ENCODE peak calls at places on chromosome 4, in seven cellular contexts. V is mesendoderm, U is IMR-90, K is H9, D is neuronal stem cell, O is H1, H is trophoblast cell. N is an unnamed sample.

GRCh38 chr4:175970072-175970471 is 95.6 kb upstream of the WDR17 start:
- DNase-seq in K (no peak), H (no peak), O (no peak), V (no peak), D (no peak), U (no peak), N (no peak)

GRCh38 chr4:31234494-31234893 is 514.3 kb downstream of the PCDH7 start:
- DNase-seq in V (peak), H (no peak), U (no peak), O (no peak), K (peak), D (no peak), N (no peak)

GRCh38 chr4:66574145-66574978 is 904.1 kb upstream of the EPHA5 start:
- DNase-seq in U (peak), D (no peak), O (no peak), V (no peak), K (peak), H (no peak), N (peak)

GRCh38 chr4:7808752-7809151 is 130.9 kb downstream of the AFAP1 start:
- DNase-seq in H (no peak), V (no peak), D (no peak), U (peak), K (no peak), O (no peak), N (peak)

GRCh38 chr4:165751882-165752281 is 121.2 kb upstream of the TLL1 start:
- DNase-seq in H (no peak), K (no peak), O (no peak), D (no peak), V (no peak), U (no peak), N (no peak)

GRCh38 chr4:11098461-11098860 is 330.2 kb downstream of the HS3ST1 start:
- DNase-seq in V (no peak), H (no peak), O (no peak), K (no peak), U (no peak), D (no peak), N (no peak)

GRCh38 chr4:26372525-26373172 is 51.8 kb downstream of the RBPJ start:
- DNase-seq in V (peak), H (no peak), U (peak), D (no peak), K (no peak), O (no peak), N (peak)

GRCh38 chr4:627751-628150 is 2.4 kb downstream of the PDE6B start:
- DNase-seq in K (peak), H (no peak), O (no peak), D (no peak), V (no peak), U (no peak), N (no peak)

GRCh38 chr4:36322921-36323354 is 41.5 kb downstream of the DTHD1 start:
- DNase-seq in K (no peak), O (no peak), D (no peak), U (no peak), V (no peak), H (no peak), N (no peak)

GRCh38 chr4:3062466-3062865 is 11.9 kb downstream of the HTT-AS start:
- DNase-seq in U (peak), D (no peak), K (no peak), H (no peak), O (no peak), V (no peak), N (peak)

GRCh38 chr4:187666634-187667033 is 328.9 kb upstream of the ZFP42 start:
- DNase-seq in V (no peak), K (no peak), U (peak), O (no peak), D (no peak), H (no peak), N (peak)

GRCh38 chr4:175271010-175271630 is 353.0 kb downstream of the ADAM29 start:
- DNase-seq in U (no peak), D (no peak), K (no peak), H (no peak), O (no peak), V (no peak), N (no peak)

GRCh38 chr4:47662975-47663374 is 174.9 kb downstream of the CORIN start:
- DNase-seq in O (no peak), V (peak), H (peak), K (no peak), D (no peak), U (no peak), N (no peak)

GRCh38 chr4:155442267-155443105 is 65.7 kb upstream of the MAP9 start:
- DNase-seq in V (peak), U (peak), H (peak), K (peak), O (peak), D (peak), N (peak)

GRCh38 chr4:112975567-112976355 is 73.7 kb upstream of the ANK2 start:
- DNase-seq in D (no peak), U (no peak), H (peak), V (no peak), K (no peak), O (no peak), N (no peak)

GRCh38 chr4:56907489-56908205 is at the start of gene REST:
- DNase-seq in K (peak), D (peak), H (peak), V (peak), O (peak), U (peak), N (peak)

GRCh38 chr4:39814403-39815185 is 116.7 kb downstream of the UBE2K start:
- DNase-seq in H (peak), D (no peak), U (peak), O (no peak), V (peak), K (no peak), N (peak)

GRCh38 chr4:66655505-66655904 is 889.8 kb downstream of the CENPC start:
- DNase-seq in D (no peak), U (no peak), O (no peak), V (no peak), H (no peak), K (no peak), N (no peak)

GRCh38 chr4:147782087-147782781 is 50.3 kb downstream of the ARHGAP10 start:
- DNase-seq in O (no peak), U (peak), D (no peak), V (no peak), K (no peak), H (peak), N (peak)

GRCh38 chr4:33837043-33837442 is 2407.3 kb downstream of the ARAP2 start:
- DNase-seq in V (peak), K (no peak), H (peak), D (no peak), O (no peak), U (peak), N (peak)

GRCh38 chr4:118751634-118752293 is 66.6 kb downstream of the METTL14 start:
- DNase-seq in H (no peak), U (peak), D (no peak), V (no peak), O (no peak), K (no peak), N (no peak)

GRCh38 chr4:169668069-169668721 is 47.8 kb downstream of the CLCN3 start:
- DNase-seq in H (no peak), U (no peak), D (no peak), O (no peak), V (no peak), K (no peak), N (no peak)

DNA sequence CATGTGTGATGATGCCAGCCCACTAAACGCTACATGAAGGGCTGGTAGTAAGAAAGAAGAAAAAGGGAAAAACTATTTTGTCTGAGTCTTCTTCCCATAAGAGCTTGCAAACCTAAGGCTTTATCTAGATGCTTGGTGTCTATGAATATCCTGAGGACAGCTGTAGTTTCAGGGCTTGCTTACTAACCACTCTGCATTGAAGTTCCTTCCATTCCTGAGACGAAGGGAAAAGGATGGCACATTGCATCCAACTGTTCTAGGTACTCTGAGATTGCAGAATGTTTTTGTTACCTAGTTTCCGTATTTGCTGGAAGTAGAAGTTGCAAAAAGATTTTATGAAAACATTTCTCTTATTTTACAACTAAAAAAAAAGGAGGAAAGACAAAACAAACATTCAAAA is 544.6 kb downstream of the IL15 start:
- DNase-seq in D (no peak), U (no peak), O (no peak), V (no peak), H (peak), K (no peak), N (no peak)
- H3K4ac ChIP-seq in D (no peak), U (no peak), O (no peak), V (no peak), H (no peak), K (no peak), N (no peak)

GRCh38 chr4:24655326-24655725 is 71.0 kb upstream of the DHX15 start:
- DNase-seq in D (no peak), V (no peak), H (no peak), K (no peak), U (no peak), O (no peak), N (no peak)

GRCh38 chr4:24656906-24657305 is 72.6 kb upstream of the DHX15 start:
- DNase-seq in U (no peak), D (no peak), H (peak), O (no peak), K (no peak), V (no peak), N (no peak)

GRCh38 chr4:24659241-24659961 is 75.0 kb upstream of the DHX15 start:
- DNase-seq in V (peak), K (no peak), H (peak), O (no peak), D (no peak), U (no peak), N (no peak)

GRCh38 chr4:24655971-24656370 is 71.6 kb upstream of the DHX15 start:
- DNase-seq in K (no peak), U (no peak), V (no peak), D (no peak), H (no peak), O (no peak), N (no peak)

GRCh38 chr4:24657768-24658617 is 73.6 kb upstream of the DHX15 start:
- DNase-seq in K (no peak), V (peak), O (no peak), H (peak), D (no peak), U (peak), N (peak)
- H2BK5ac ChIP-seq in K (no peak), V (no peak), O (peak), H (no peak), D (no peak), U (no peak), N (no peak)

DNA sequence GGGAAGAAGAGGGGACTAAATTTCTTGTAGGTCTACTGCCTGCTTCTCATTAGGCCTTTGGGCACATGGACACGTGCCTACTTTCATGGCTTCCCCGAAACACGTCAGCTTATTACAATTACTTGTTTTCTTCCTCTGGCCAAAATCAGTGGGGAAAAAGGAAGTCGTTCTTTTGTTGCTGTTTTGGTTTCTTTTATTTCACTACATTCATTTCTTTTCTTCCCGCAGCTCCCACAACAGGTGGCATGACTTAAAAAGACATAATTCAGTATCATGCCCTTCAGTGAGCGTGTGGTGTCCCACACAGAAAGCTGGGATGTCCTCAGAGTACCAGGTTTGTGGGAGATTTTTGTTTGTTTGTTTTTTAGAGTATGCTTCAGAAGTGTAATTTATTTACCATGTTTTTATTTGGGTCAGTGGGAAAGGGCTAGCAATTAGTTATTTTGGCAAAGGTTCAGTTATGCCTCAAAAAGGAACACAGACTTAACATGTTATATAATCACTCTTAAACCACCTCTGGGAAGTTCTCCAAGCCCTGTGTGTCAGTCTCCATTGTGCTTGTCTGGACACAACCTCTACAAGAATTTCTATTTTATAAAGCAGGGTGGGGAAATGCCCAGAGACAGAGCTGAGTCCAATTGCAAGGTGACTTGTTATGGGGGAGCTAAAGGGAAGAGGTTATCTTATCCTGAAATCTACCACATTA is 44.2 kb upstream of the SPRY1 start:
- DNase-seq in D (no peak), O (no peak), H (no peak), V (no peak), K (no peak), U (peak), N (no peak)
- H2BK120ac ChIP-seq in D (no peak), O (no peak), H (no peak), V (no peak), K (no peak), U (no peak), N (no peak)

GRCh38 chr4:91688413-91688812 is 615.4 kb upstream of the GRID2 start:
- DNase-seq in H (no peak), V (no peak), U (no peak), K (no peak), O (no peak), D (no peak), N (no peak)
- H3K4ac ChIP-seq in H (no peak), V (no peak), U (no peak), K (no peak), O (no peak), D (no peak), N (no peak)

DNA sequence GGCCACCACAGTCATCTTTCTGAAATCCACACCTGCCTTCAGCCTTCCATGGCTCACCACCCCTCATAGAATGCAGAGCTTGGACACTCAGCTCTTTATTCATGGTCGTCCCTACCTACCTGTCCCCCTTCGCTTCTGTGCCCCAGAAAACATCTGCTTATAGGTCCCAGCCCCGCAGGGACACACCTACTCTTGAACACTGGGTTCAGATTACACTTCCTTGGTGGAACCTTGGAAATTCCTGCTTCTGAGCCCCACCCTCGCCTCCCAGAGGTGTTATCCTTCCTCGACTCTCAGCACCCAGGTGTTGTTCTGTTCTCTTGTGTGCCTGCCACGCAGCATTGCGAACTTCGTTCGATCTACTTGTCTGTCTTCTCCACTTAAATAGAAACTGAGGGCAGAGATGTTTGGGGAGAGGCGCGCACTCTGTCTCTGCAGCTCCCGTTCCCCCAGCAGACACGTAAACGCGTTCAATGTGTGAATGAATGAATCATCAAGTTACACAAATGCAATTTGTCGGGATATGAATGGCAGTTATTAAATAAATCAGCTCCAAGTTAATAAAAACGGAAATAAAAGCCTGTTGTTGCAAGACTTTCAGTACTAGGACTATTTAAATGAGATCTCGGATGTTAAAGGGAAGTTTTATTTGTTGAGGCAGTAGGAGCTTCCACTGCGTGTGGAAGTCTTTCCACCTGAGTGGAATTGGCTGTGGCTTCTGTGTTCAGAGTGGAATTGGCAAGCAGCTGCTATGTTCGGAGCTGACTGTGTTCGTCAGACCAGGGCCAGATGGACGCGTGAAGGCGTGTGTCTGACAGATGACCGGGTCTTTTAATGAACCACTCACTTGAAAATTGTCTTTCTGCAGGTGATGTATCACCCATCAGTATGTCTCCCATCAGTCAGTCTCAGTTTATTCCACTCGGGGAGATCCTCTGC is 95.6 kb downstream of the STOX2 start:
- DNase-seq in D (no peak), O (no peak), V (no peak), H (no peak), K (no peak), U (no peak), N (no peak)
- H2BK5ac ChIP-seq in D (no peak), O (no peak), V (no peak), H (no peak), K (no peak), U (no peak), N (no peak)

GRCh38 chr4:161717084-161717483 is 446.7 kb downstream of the FSTL5 start:
- DNase-seq in O (no peak), H (no peak), K (no peak), D (no peak), V (no peak), U (no peak), N (no peak)

GRCh38 chr4:161714928-161715327 is 448.9 kb downstream of the FSTL5 start:
- DNase-seq in D (no peak), V (no peak), K (no peak), H (no peak), O (no peak), U (peak), N (no peak)

DNA sequence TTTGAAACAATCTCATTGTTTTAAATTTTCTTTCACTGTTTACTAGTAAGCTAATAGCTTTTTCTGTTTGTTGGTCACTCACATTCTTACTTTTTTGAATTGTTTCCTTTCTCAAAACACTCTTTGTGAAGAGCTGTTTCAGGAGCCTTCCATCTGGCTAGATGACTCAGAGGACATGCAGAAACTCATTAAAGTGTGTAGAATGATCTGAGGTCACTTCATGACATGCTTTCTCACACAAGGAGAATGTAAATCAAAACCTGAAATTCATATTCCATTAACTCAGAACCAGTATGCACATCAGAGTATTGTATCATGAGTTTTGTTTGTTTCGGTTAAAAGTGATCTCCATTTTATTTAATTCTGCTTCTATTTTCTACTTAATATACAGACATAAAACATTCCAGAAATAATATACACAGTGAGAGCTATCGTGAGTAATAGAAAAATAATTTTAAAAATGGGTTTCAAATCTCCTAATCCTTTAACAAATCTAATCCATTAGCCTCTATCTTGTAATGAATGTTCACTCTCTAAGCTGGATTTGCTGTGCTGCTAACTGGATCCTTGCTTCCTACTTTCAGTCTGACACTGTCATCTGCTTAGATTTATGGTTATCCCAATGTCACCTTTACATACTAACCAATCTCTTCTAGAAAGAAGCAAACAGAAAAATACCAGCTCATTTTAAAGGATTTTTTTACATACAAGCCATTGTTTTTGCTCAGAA is 449.6 kb downstream of the FSTL5 start:
- DNase-seq in H (no peak), D (peak), U (peak), V (no peak), O (no peak), K (no peak), N (peak)
- H2BK120ac ChIP-seq in H (no peak), D (no peak), U (peak), V (no peak), O (no peak), K (no peak), N (no peak)

DNA sequence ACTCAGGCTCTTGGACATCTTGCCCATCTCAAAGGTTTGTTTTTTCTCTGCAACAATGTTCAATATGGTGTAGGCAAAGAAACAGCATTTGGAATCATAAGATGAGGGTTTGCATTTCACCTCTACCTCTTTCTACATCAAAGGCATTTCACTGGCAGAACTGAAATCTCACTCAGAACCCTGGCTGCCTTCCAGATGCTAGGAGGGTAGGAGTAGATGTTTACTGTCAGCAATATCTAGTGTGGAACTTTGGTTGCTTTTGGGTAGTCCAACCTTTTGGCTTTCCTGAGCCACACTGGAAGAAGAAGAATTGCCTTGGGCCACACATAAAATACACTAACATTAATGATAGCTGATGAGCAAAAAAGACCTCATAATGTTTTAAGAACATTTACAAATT is 297.0 kb upstream of the KLF3 start:
- DNase-seq in D (no peak), K (no peak), V (no peak), H (no peak), U (no peak), O (no peak), N (no peak)
- H3K4ac ChIP-seq in D (no peak), K (no peak), V (no peak), H (no peak), U (no peak), O (no peak), N (no peak)

GRCh38 chr4:183098080-183098722 is 856 bp upstream of the WWC2 start:
- DNase-seq in D (peak), V (no peak), O (no peak), H (peak), K (no peak), U (peak), N (peak)

GRCh38 chr4:183094393-183095198 is 4.5 kb upstream of the WWC2 start:
- DNase-seq in H (peak), D (no peak), V (no peak), K (no peak), O (no peak), U (no peak), N (no peak)

GRCh38 chr4:183097251-183098079 is 1.6 kb upstream of the WWC2 start:
- DNase-seq in D (peak), K (peak), V (peak), U (no peak), O (peak), H (no peak), N (peak)

GRCh38 chr4:183095199-183095512 is 3.9 kb upstream of the WWC2 start:
- DNase-seq in U (no peak), K (no peak), O (no peak), H (no peak), V (no peak), D (no peak), N (no peak)

GRCh38 chr4:183096276-183096965 is 2.6 kb upstream of the WWC2 start:
- DNase-seq in H (no peak), O (no peak), U (no peak), V (no peak), D (no peak), K (no peak), N (peak)
- H2BK5ac ChIP-seq in H (no peak), O (no peak), U (no peak), V (no peak), D (no peak), K (no peak), N (no peak)